ENCODE peak calls at places on chromosomes 7 and 10, in four cellular contexts. One of them, this sample, is unnamed.

GRCh38 chr7:121966538-121967332 is 93.8 kb downstream of the PTPRZ1 start:
- DNase-seq in hepatocyte: no peak
- DNase-seq in breast epithelium: no peak
- DNase-seq in tibial artery: no peak
- DNase-seq in this sample: no peak

GRCh38 chr7:100975391-100975821 is 6.0 kb downstream of the MUC12 start:
- DNase-seq in hepatocyte: no peak
- DNase-seq in tibial artery: no peak
- DNase-seq in breast epithelium: no peak
- DNase-seq in this sample: no peak

GRCh38 chr10:17454181-17454800 is at the start of gene ST8SIA6:
- DNase-seq in hepatocyte: peak
- DNase-seq in tibial artery: no peak
- DNase-seq in breast epithelium: no peak
- DNase-seq in this sample: peak

GRCh38 chr7:26375604-26376207 is 84.0 kb downstream of the SNX10 start:
- DNase-seq in breast epithelium: no peak
- DNase-seq in hepatocyte: no peak
- DNase-seq in tibial artery: no peak
- DNase-seq in this sample: no peak

GRCh38 chr7:36388423-36388822 is 1.2 kb upstream of the ANLN start:
- DNase-seq in hepatocyte: no peak
- DNase-seq in tibial artery: no peak
- DNase-seq in breast epithelium: no peak
- DNase-seq in this sample: no peak

GRCh38 chr7:20408467-20408826 is 77.7 kb downstream of the ITGB8 start:
- DNase-seq in hepatocyte: no peak
- DNase-seq in breast epithelium: no peak
- DNase-seq in tibial artery: peak
- DNase-seq in this sample: no peak

GRCh38 chr7:158705234-158705890 is 758 bp upstream of the NCAPG2 start:
- DNase-seq in tibial artery: no peak
- DNase-seq in breast epithelium: no peak
- DNase-seq in hepatocyte: no peak
- DNase-seq in this sample: no peak

GRCh38 chr10:11024596-11024995 is 6.9 kb downstream of the CELF2 start:
- DNase-seq in breast epithelium: no peak
- DNase-seq in tibial artery: no peak
- DNase-seq in hepatocyte: no peak
- DNase-seq in this sample: no peak

GRCh38 chr7:47950714-47951113 is 2.4 kb upstream of the PKD1L1 start:
- DNase-seq in tibial artery: no peak
- DNase-seq in breast epithelium: peak
- DNase-seq in hepatocyte: peak
- DNase-seq in this sample: peak

GRCh38 chr10:71145352-71145945 is 66.9 kb upstream of the UNC5B start:
- DNase-seq in breast epithelium: no peak
- DNase-seq in hepatocyte: no peak
- DNase-seq in tibial artery: no peak
- DNase-seq in this sample: no peak

GRCh38 chr7:98657736-98658135 is 40.7 kb downstream of the NPTX2 start:
- DNase-seq in breast epithelium: no peak
- DNase-seq in hepatocyte: no peak
- DNase-seq in tibial artery: no peak
- DNase-seq in this sample: no peak

GRCh38 chr10:69721690-69722310 is 79.9 kb upstream of the COL13A1 start:
- DNase-seq in hepatocyte: no peak
- DNase-seq in breast epithelium: no peak
- DNase-seq in tibial artery: no peak
- DNase-seq in this sample: no peak

GRCh38 chr10:13180788-13181187 is 19.4 kb downstream of the MCM10 start:
- DNase-seq in breast epithelium: no peak
- DNase-seq in hepatocyte: no peak
- DNase-seq in tibial artery: no peak
- DNase-seq in this sample: no peak

GRCh38 chr10:10293431-10293830 is 724.2 kb upstream of the CELF2 start:
- DNase-seq in hepatocyte: no peak
- DNase-seq in tibial artery: no peak
- DNase-seq in breast epithelium: no peak
- DNase-seq in this sample: no peak

GRCh38 chr7:45036801-45037200 is 36.8 kb downstream of the CCM2 start:
- DNase-seq in hepatocyte: no peak
- DNase-seq in breast epithelium: no peak
- DNase-seq in tibial artery: no peak
- DNase-seq in this sample: no peak

GRCh38 chr10:7523656-7524055 is 112.8 kb upstream of the SFMBT2 start:
- DNase-seq in tibial artery: no peak
- DNase-seq in hepatocyte: no peak
- DNase-seq in breast epithelium: no peak
- DNase-seq in this sample: no peak

GRCh38 chr7:140079121-140079536 is 16.4 kb upstream of the PARP12 start:
- DNase-seq in tibial artery: no peak
- DNase-seq in hepatocyte: peak
- DNase-seq in breast epithelium: no peak
- DNase-seq in this sample: peak
- TF ChIP-seq CTCF in tibial artery: no peak
- TF ChIP-seq CTCF in hepatocyte: peak
- TF ChIP-seq CTCF in breast epithelium: no peak
- TF ChIP-seq CTCF in this sample: peak

GRCh38 chr10:58438986-58439385 is 53.8 kb downstream of the TFAM start:
- DNase-seq in breast epithelium: no peak
- DNase-seq in hepatocyte: no peak
- DNase-seq in tibial artery: no peak
- DNase-seq in this sample: no peak

GRCh38 chr10:58431903-58432302 is 46.7 kb downstream of the TFAM start:
- DNase-seq in breast epithelium: peak
- DNase-seq in hepatocyte: no peak
- DNase-seq in tibial artery: no peak
- DNase-seq in this sample: no peak

GRCh38 chr10:58438340-58438739 is 53.1 kb downstream of the TFAM start:
- DNase-seq in hepatocyte: no peak
- DNase-seq in tibial artery: no peak
- DNase-seq in breast epithelium: no peak
- DNase-seq in this sample: no peak

GRCh38 chr10:58436071-58436470 is 50.9 kb downstream of the TFAM start:
- DNase-seq in breast epithelium: peak
- DNase-seq in hepatocyte: no peak
- DNase-seq in tibial artery: no peak
- DNase-seq in this sample: peak

GRCh38 chr10:58435297-58435696 is 50.1 kb downstream of the TFAM start:
- DNase-seq in tibial artery: peak
- DNase-seq in breast epithelium: no peak
- DNase-seq in hepatocyte: peak
- DNase-seq in this sample: peak
- TF ChIP-seq CTCF in tibial artery: no peak
- TF ChIP-seq CTCF in breast epithelium: no peak
- TF ChIP-seq CTCF in hepatocyte: no peak
- TF ChIP-seq CTCF in this sample: no peak

GRCh38 chr10:87860156-87860795 is 3.1 kb downstream of the KLLN start:
- DNase-seq in hepatocyte: peak
- DNase-seq in tibial artery: peak
- DNase-seq in breast epithelium: no peak
- DNase-seq in this sample: no peak
- TF ChIP-seq CTCF in hepatocyte: peak
- TF ChIP-seq CTCF in tibial artery: peak
- TF ChIP-seq CTCF in breast epithelium: peak
- TF ChIP-seq CTCF in this sample: peak

DNA sequence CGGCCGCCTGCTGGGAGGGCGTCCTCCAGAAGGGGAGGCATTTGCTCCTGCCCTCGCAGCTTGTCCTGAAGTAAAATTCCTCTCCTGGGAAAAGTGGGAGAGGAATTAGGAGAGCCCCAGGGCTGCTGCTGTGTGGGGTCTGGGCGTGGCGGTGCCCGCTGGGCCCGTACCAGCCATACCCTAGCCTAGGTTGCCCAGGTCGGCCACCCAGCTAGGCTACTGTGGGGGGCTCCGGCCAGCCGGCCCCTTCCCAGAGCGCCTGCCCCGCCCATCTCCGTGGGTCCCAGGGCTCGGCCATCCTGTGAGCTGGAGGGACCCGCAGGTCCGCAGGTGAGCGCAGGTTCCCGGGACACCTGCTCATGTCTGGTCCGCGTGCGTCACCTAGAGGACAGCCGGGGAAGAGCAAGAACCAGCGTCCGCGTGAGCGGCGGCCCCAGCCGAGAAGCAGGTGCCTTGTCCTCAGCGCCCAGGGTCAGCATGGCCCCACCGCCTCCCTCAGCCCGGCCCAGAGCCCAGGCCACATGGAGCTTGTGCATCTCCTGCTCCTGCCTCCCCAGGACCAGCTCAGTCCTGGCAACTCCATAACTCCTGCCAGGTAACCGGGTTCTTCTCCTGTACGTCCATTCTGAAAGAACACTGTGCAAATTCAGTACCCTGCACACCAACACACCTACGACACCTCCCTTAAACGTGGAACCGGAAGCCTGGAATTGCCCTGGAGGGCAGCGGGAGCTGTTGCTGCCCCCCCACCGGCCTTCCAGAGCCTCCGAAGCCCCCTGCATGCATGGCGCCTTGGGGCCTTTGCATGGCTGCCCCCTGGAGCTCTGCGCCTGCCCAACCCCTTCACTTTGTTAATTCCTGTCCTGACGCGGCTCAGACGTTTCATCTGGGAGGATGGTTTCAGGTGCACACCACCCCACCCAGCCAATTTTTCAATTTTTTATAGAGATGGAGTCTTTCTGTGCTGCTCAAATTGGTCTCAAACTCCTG is 22.8 kb upstream of the FOXL3 start:
- DNase-seq in tibial artery: no peak
- DNase-seq in breast epithelium: no peak
- DNase-seq in hepatocyte: peak
- DNase-seq in this sample: peak
- TF ChIP-seq CTCF in tibial artery: peak
- TF ChIP-seq CTCF in breast epithelium: peak
- TF ChIP-seq CTCF in hepatocyte: peak
- TF ChIP-seq CTCF in this sample: peak

GRCh38 chr7:155371884-155372781 is 74.5 kb downstream of the INSIG1 start:
- DNase-seq in breast epithelium: no peak
- DNase-seq in tibial artery: no peak
- DNase-seq in hepatocyte: peak
- DNase-seq in this sample: no peak
- TF ChIP-seq CTCF in breast epithelium: no peak
- TF ChIP-seq CTCF in tibial artery: no peak
- TF ChIP-seq CTCF in hepatocyte: peak
- TF ChIP-seq CTCF in this sample: no peak

GRCh38 chr10:86282664-86283465 is 83.7 kb downstream of the GRID1 start:
- DNase-seq in tibial artery: no peak
- DNase-seq in breast epithelium: peak
- DNase-seq in hepatocyte: no peak
- DNase-seq in this sample: no peak
- TF ChIP-seq CTCF in tibial artery: no peak
- TF ChIP-seq CTCF in breast epithelium: no peak
- TF ChIP-seq CTCF in hepatocyte: no peak
- TF ChIP-seq CTCF in this sample: no peak

This sample was measured in Calu3.